ENCODE peak calls at places on chromosome 4, in five cellular contexts. N is adrenal gland, X is thoracic aorta, U is IMR-90, Z is fibroblast of lung. S is an unnamed sample.

GRCh38 chr4:56637154-56637553 is 43.9 kb downstream of the HOPX start:
- DNase-seq in N (no peak), X (no peak), U (no peak), Z (no peak), S (no peak)

GRCh38 chr4:144709159-144709558 is 63.2 kb downstream of the HHIP start:
- DNase-seq in Z (no peak), X (no peak), U (peak; percentile 89), N (no peak), S (no peak)

GRCh38 chr4:112231779-112232713 is at the start of gene AP1AR:
- DNase-seq in Z (peak; percentile 72), N (peak; percentile 83), X (peak; percentile 36), U (peak; percentile 64), S (peak; percentile 85)

GRCh38 chr4:34046580-34046979 is 2197.7 kb downstream of the ARAP2 start:
- DNase-seq in U (peak; percentile 34), N (no peak), Z (peak; percentile 52), X (no peak), S (no peak)

GRCh38 chr4:101157415-101158135 is 189.8 kb downstream of the PPP3CA start:
- DNase-seq in N (no peak), U (peak; percentile 28), Z (peak; percentile 12), X (no peak), S (no peak)

GRCh38 chr4:82890913-82891727 is at the start of gene SEC31A:
- DNase-seq in U (peak; percentile 92), X (peak; percentile 84), Z (peak; percentile 92), N (peak; percentile 96), S (peak; percentile 99)

GRCh38 chr4:165974647-165975335 is 101.8 kb downstream of the TLL1 start:
- DNase-seq in X (no peak), Z (peak; percentile 10), N (no peak), U (no peak), S (peak; percentile 47)

GRCh38 chr4:10879411-10880110 is 195.0 kb upstream of the CLNK start:
- DNase-seq in X (no peak), Z (peak; percentile 11), N (no peak), U (peak; percentile 16), S (no peak)

GRCh38 chr4:17736484-17736883 is 44.9 kb downstream of the FAM184B start:
- DNase-seq in X (no peak), Z (no peak), N (no peak), U (no peak), S (no peak)

GRCh38 chr4:6576932-6577331 is 1.9 kb downstream of the MAN2B2 start:
- DNase-seq in X (no peak), U (no peak), N (no peak), Z (no peak), S (no peak)

GRCh38 chr4:89001647-89002518 is 55.1 kb downstream of the FAM13A start:
- DNase-seq in U (no peak), N (no peak), Z (peak; percentile 22), X (no peak), S (peak; percentile 48)

GRCh38 chr4:51870441-51871188 is 27.7 kb downstream of the DCUN1D4 start:
- DNase-seq in Z (peak; percentile 5), U (peak; percentile 56), X (no peak), N (no peak), S (no peak)

GRCh38 chr4:155999743-156000142 is 46.1 kb upstream of the CTSO start:
- DNase-seq in X (no peak), U (no peak), N (no peak), Z (peak; percentile 3), S (peak; percentile 6)

GRCh38 chr4:139018501-139018900 is 2.9 kb downstream of the NOCT start:
- DNase-seq in Z (no peak), N (no peak), U (peak; percentile 31), X (no peak), S (no peak)

GRCh38 chr4:113761682-113762060 is at the start of gene CAMK2D:
- DNase-seq in N (peak; percentile 79), Z (peak; percentile 92), X (peak; percentile 51), U (peak; percentile 89), S (peak; percentile 94)

GRCh38 chr4:159047478-159048165 is 55.3 kb upstream of the RAPGEF2 start:
- DNase-seq in U (peak; percentile 65), N (peak; percentile 24), X (no peak), Z (peak; percentile 30), S (no peak)

GRCh38 chr4:183797445-183798248 is 107.5 kb upstream of the STOX2 start:
- DNase-seq in U (no peak), N (no peak), X (no peak), Z (peak; percentile 14), S (peak; percentile 4)

GRCh38 chr4:84535901-84536300 is 36.8 kb upstream of the NKX6-1 start:
- DNase-seq in N (no peak), U (no peak), Z (no peak), X (no peak), S (no peak)

GRCh38 chr4:123393696-123394095 is 2.9 kb upstream of the SPRY1 start:
- DNase-seq in U (no peak), N (no peak), Z (peak; percentile 42), X (no peak), S (no peak)

GRCh38 chr4:59247032-59247431 is 1953.1 kb upstream of the ADGRL3 start:
- DNase-seq in X (no peak), U (no peak), Z (peak; percentile 0), N (no peak), S (no peak)

GRCh38 chr4:8587469-8588195 is 4.9 kb upstream of the CPZ start:
- DNase-seq in X (no peak), U (no peak), Z (no peak), N (no peak), S (no peak)

GRCh38 chr4:40283968-40284367 is 51.2 kb upstream of the CHRNA9 start:
- DNase-seq in Z (no peak), U (no peak), N (no peak), X (no peak), S (no peak)

GRCh38 chr4:146637853-146638800 is 566 bp upstream of the POU4F2 start:
- DNase-seq in Z (no peak), U (no peak), X (no peak), N (no peak), S (peak; percentile 11)

GRCh38 chr4:78058591-78059523 is 1.7 kb downstream of the FRAS1 start:
- DNase-seq in X (peak; percentile 2), U (no peak), Z (peak; percentile 17), N (peak; percentile 34), S (peak; percentile 80)

GRCh38 chr4:107736924-107737448 is 17.0 kb upstream of the PAPSS1 start:
- DNase-seq in N (peak; percentile 43), X (no peak), Z (peak; percentile 60), U (peak; percentile 57), S (peak; percentile 81)

GRCh38 chr4:2367626-2368025 is 50.8 kb downstream of the ZFYVE28 start:
- DNase-seq in X (no peak), N (no peak), U (no peak), Z (no peak), S (no peak)

GRCh38 chr4:110635155-110635479 is 12.2 kb upstream of the PITX2 start:
- DNase-seq in Z (no peak), X (no peak), U (no peak), N (no peak), S (no peak)
- H3K9me3 ChIP-seq in Z (no peaks in the 10 kb centered on the region), X (no peaks in the 10 kb centered on the region), U (peaks cover 7% of the 10 kb centered on the region), N (no peaks in the 10 kb centered on the region), S (no peaks in the 10 kb centered on the region)

GRCh38 chr4:1234296-1234695 is 14.6 kb downstream of the CTBP1 start:
- DNase-seq in Z (peak; percentile 34), N (no peak), X (no peak), U (peak; percentile 12), S (no peak)

GRCh38 chr4:1231637-1232360 is 17.1 kb downstream of the CTBP1 start:
- DNase-seq in N (no peak), Z (no peak), U (no peak), X (no peak), S (no peak)

GRCh38 chr4:1230971-1231636 is 17.8 kb downstream of the CTBP1 start:
- DNase-seq in U (no peak), Z (no peak), N (no peak), X (no peak), S (no peak)

GRCh38 chr4:1233641-1234277 is 15.2 kb downstream of the CTBP1 start:
- DNase-seq in X (no peak), Z (peak; percentile 70), N (no peak), U (peak; percentile 34), S (no peak)

DNA sequence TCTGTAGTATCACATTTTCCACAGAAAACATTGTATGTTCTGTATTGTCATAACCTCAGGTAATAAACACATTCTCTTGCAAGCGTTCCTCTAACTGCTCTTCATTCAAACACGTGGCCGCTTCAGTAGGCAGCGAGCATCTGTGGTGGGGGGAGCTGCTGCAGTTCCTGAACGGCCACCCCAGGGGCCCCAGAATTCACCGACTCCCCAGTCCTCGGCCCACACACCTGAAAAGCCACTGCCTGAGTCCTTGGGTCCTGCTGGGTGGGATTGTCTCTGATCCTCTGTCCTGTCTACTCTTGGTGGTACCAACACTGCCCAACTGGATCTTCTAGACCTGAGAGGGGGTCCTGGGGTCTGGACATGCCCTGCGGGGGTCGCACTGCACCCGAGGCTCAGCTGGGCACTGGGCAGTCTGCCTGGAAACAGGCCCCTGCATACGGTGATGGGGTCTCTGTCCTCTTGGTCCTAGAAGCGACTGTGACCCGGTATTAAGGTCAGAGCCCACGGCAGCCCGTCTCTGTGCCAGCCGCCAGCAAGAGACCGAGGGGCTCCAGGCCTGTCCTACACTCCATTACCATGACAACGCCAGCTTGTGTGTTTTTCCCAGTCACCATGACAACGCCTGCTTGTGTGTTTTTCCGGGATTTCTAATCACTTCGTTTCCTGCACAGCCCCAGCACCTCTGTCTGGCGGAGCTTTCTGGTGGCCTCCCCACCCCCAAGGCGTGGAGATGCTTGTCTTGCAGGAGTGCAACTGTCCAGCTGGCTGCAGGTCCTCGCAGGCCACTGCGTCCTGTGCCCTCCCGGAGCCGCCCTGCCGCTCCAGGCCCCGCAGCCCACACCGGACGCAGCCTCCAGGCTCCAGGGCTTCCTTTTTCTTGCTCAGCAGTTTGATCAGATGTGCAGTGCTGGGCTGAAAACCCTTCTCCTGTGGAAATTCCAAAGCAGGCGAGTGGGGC is 16.0 kb downstream of the CTBP1 start:
- DNase-seq in Z (peak; percentile 72), U (peak; percentile 20), X (no peak), N (peak; percentile 70), S (no peak)
- H3K4me3 ChIP-seq in Z (no peak overlapping the region), U (no peak overlapping the region), X (no peak overlapping the region), N (no peak overlapping the region), S (no peak overlapping the region)

GRCh38 chr4:374298-375160 is 36.9 kb downstream of the ZNF141 start:
- DNase-seq in U (no peak), N (no peak), Z (peak; percentile 2), X (no peak), S (no peak)

DNA sequence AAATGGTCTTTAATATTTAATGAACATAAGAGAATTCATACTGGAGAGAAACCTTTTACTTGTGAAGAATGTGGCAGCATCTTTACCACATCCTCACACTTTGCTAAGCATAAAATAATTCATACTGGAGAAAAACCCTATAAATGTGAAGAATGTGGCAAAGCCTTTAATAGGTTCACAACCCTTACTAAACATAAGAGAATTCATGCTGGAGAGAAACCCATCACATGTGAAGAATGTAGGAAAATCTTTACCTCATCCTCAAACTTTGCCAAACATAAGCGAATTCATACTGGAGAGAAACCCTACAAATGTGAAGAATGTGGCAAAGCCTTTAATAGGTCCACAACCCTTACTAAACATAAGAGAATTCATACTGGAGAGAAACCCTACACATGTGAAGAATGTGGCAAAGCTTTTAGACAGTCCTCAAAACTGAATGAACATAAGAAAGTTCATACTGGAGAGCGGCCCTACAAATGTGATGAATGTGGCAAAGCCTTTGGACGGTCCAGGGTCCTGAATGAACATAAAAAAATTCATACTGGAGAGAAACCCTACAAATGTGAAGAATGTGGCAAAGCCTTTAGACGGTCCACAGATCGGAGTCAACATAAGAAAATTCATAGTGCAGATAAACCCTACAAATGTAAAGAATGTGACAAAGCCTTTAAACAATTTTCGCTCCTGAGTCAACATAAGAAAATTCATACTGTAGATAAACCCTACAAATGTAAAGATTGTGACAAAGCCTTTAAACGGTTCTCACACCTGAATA is 35.6 kb downstream of the ZNF141 start:
- DNase-seq in N (no peak), Z (peak; percentile 6), X (no peak), U (no peak), S (no peak)
- H3K9me3 ChIP-seq in N (peaks cover 69% of the 10 kb centered on the region), Z (peaks cover 5% of the 10 kb centered on the region), X (peaks cover 96% of the 10 kb centered on the region), U (peaks cover 59% of the 10 kb centered on the region), S (peaks cover 50% of the 10 kb centered on the region)

GRCh38 chr4:157222764-157223145 is 2.2 kb downstream of the GRIA2 start:
- DNase-seq in Z (no peak), N (no peak), X (no peak), U (no peak), S (no peak)
- H3K4me3 ChIP-seq in Z (peak overlapping the region; percentile 49), N (no peak overlapping the region), X (peak overlapping the region; percentile 84), U (peak overlapping the region; percentile 23), S (no peak overlapping the region)

S was measured in SJCRH30.